ENCODE peak calls at places on chromosomes 6 and 20, in four cellular contexts. One of them, this sample, is unnamed. For H3K9me3 and H3K27me3, the result is how much of the 10 kb centered on the place peaks cover.

GRCh38 chr20:63312690-63313348 is 19.8 kb downstream of the COL20A1 start:
- DNase-seq in upper lobe of left lung: no peak
- DNase-seq in ovary: no peak
- DNase-seq in left lung: no peak
- DNase-seq in this sample: no peak

GRCh38 chr20:45920795-45921617 is 9.1 kb upstream of the PLTP start:
- DNase-seq in left lung: no peak
- DNase-seq in ovary: no peak
- DNase-seq in upper lobe of left lung: no peak
- DNase-seq in this sample: no peak

GRCh38 chr20:17895641-17896246 is 72.8 kb downstream of the SNX5 start:
- DNase-seq in ovary: peak
- DNase-seq in left lung: peak
- DNase-seq in upper lobe of left lung: peak
- DNase-seq in this sample: no peak

GRCh38 chr20:62426678-62427077 is 661 bp downstream of the RBBP8NL start:
- DNase-seq in left lung: peak
- DNase-seq in ovary: no peak
- DNase-seq in upper lobe of left lung: peak
- DNase-seq in this sample: no peak

GRCh38 chr6:140040391-140040790 is 665.9 kb upstream of the CITED2 start:
- DNase-seq in left lung: no peak
- DNase-seq in ovary: no peak
- DNase-seq in upper lobe of left lung: no peak
- DNase-seq in this sample: no peak

GRCh38 chr6:74741608-74742007 is 464.2 kb downstream of the COL12A1 start:
- DNase-seq in upper lobe of left lung: no peak
- DNase-seq in ovary: no peak
- DNase-seq in left lung: no peak
- DNase-seq in this sample: no peak

GRCh38 chr20:51712501-51713212 is 55.5 kb downstream of the ATP9A start:
- DNase-seq in upper lobe of left lung: no peak
- DNase-seq in ovary: no peak
- DNase-seq in left lung: no peak
- DNase-seq in this sample: no peak

GRCh38 chr20:25297141-25297905 is 49.4 kb downstream of the PYGB start:
- DNase-seq in upper lobe of left lung: no peak
- DNase-seq in ovary: no peak
- DNase-seq in left lung: no peak
- DNase-seq in this sample: no peak

GRCh38 chr6:44800171-44800671 is 412.7 kb downstream of the CDC5L start:
- DNase-seq in ovary: no peak
- DNase-seq in upper lobe of left lung: peak
- DNase-seq in left lung: no peak
- DNase-seq in this sample: no peak

GRCh38 chr6:8944548-8944947 is 509.2 kb upstream of the SLC35B3 start:
- DNase-seq in ovary: no peak
- DNase-seq in upper lobe of left lung: no peak
- DNase-seq in left lung: no peak
- DNase-seq in this sample: no peak

GRCh38 chr20:53901064-53901463 is 169.3 kb downstream of the BCAS1 start:
- DNase-seq in upper lobe of left lung: no peak
- DNase-seq in ovary: no peak
- DNase-seq in left lung: no peak
- DNase-seq in this sample: no peak

GRCh38 chr6:4936681-4937041 is 67.2 kb downstream of the RPP40 start:
- DNase-seq in upper lobe of left lung: no peak
- DNase-seq in ovary: no peak
- DNase-seq in left lung: no peak
- DNase-seq in this sample: no peak

GRCh38 chr6:89966250-89966588 is 72.0 kb downstream of the GJA10 start:
- DNase-seq in upper lobe of left lung: no peak
- DNase-seq in ovary: no peak
- DNase-seq in left lung: no peak
- DNase-seq in this sample: no peak

GRCh38 chr20:8805737-8806442 is 263.0 kb upstream of the PLCB4 start:
- DNase-seq in ovary: no peak
- DNase-seq in upper lobe of left lung: no peak
- DNase-seq in left lung: no peak
- DNase-seq in this sample: no peak

GRCh38 chr6:13327691-13328075 is 654 bp downstream of the TBC1D7 start:
- DNase-seq in upper lobe of left lung: no peak
- DNase-seq in left lung: no peak
- DNase-seq in ovary: no peak
- DNase-seq in this sample: no peak

GRCh38 chr20:34579191-34579661 is 20.7 kb downstream of the MAP1LC3A start:
- DNase-seq in upper lobe of left lung: no peak
- DNase-seq in left lung: no peak
- DNase-seq in ovary: peak
- DNase-seq in this sample: no peak

GRCh38 chr6:139290787-139291294 is 957 bp downstream of the TXLNB start:
- DNase-seq in ovary: peak
- DNase-seq in left lung: no peak
- DNase-seq in upper lobe of left lung: no peak
- DNase-seq in this sample: no peak

GRCh38 chr6:164216368-164216767 is 801.9 kb downstream of the QKI start:
- DNase-seq in ovary: no peak
- DNase-seq in left lung: no peak
- DNase-seq in upper lobe of left lung: no peak
- DNase-seq in this sample: no peak

GRCh38 chr20:20174089-20174835 is 121.9 kb downstream of the CFAP61 start:
- DNase-seq in upper lobe of left lung: no peak
- DNase-seq in ovary: no peak
- DNase-seq in left lung: no peak
- DNase-seq in this sample: no peak

GRCh38 chr6:116385462-116385807 is 14.7 kb downstream of the DSE start:
- DNase-seq in left lung: no peak
- DNase-seq in upper lobe of left lung: no peak
- DNase-seq in ovary: no peak
- DNase-seq in this sample: no peak

GRCh38 chr6:39029156-39030011 is 19.2 kb upstream of the GLP1R start:
- DNase-seq in left lung: no peak
- DNase-seq in ovary: no peak
- DNase-seq in upper lobe of left lung: no peak
- DNase-seq in this sample: no peak

GRCh38 chr6:52779237-52779636 is 16.0 kb upstream of the GSTA2 start:
- DNase-seq in upper lobe of left lung: no peak
- DNase-seq in left lung: no peak
- DNase-seq in ovary: no peak
- DNase-seq in this sample: no peak

GRCh38 chr20:11451793-11452291 is 465.9 kb upstream of the BTBD3 start:
- DNase-seq in left lung: no peak
- DNase-seq in ovary: no peak
- DNase-seq in upper lobe of left lung: no peak
- DNase-seq in this sample: no peak

GRCh38 chr20:5147193-5147592 is 20.4 kb downstream of the CDS2 start:
- DNase-seq in upper lobe of left lung: no peak
- DNase-seq in left lung: no peak
- DNase-seq in ovary: no peak
- DNase-seq in this sample: no peak

GRCh38 chr6:17393335-17394191 is at the start of gene CAP2:
- DNase-seq in ovary: peak
- DNase-seq in left lung: peak
- DNase-seq in upper lobe of left lung: peak
- DNase-seq in this sample: no peak

GRCh38 chr6:64932486-64932885 is 774.5 kb downstream of the EYS start:
- DNase-seq in upper lobe of left lung: no peak
- DNase-seq in left lung: no peak
- DNase-seq in ovary: no peak
- DNase-seq in this sample: no peak

GRCh38 chr6:45572833-45573232 is 195.1 kb upstream of the SUPT3H start:
- DNase-seq in upper lobe of left lung: no peak
- DNase-seq in left lung: no peak
- DNase-seq in ovary: no peak
- DNase-seq in this sample: no peak

GRCh38 chr6:35562060-35562459 is 49.4 kb upstream of the TULP1 start:
- DNase-seq in upper lobe of left lung: peak
- DNase-seq in ovary: no peak
- DNase-seq in left lung: peak
- DNase-seq in this sample: no peak

DNA sequence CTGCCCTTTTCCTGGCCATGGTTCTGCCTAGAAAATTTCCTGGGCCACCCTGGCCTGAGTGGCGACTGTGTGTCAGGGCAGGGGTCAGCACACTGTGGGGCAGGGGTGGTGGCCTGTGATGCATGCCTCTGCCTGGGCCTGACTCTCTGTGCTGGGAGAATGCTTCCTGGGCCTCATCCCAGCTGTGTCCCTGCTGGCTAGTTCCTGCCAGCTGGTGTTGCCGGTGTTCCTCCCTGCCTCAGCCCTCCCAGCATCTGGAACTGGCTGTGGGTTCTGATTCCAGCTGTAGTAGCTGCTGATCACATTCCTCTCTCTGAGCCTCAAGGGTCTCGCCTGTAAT is 101.6 kb downstream of the SYCP2 start:
- DNase-seq in ovary: no peak
- DNase-seq in left lung: no peak
- DNase-seq in upper lobe of left lung: peak
- DNase-seq in this sample: no peak
- H3K9me3 ChIP-seq in ovary: under half
- H3K9me3 ChIP-seq in left lung: under half
- H3K9me3 ChIP-seq in upper lobe of left lung: under half
- H3K9me3 ChIP-seq in this sample: under half

DNA sequence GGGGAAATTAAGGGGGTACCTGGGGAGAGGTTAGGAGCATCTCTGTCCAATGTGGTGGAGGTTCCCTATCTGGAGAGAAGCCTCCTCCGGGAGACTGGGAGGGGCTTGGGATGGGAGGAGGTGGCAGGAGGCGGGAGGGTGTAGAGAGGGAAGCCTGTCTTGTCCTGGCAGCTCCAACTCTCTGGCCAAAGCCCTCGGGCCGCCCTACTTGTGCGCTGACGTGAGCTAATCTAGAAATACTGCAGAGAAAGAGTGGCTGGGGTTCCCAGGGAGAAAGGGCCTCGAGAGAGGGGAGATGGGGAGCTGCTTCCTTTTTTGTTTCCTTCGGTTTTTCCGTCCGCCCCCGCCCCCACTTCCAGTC is 1.6 kb upstream of the SLC32A1 start:
- DNase-seq in left lung: no peak
- DNase-seq in ovary: no peak
- DNase-seq in upper lobe of left lung: no peak
- DNase-seq in this sample: no peak
- H3K27me3 ChIP-seq in left lung: half or more
- H3K27me3 ChIP-seq in ovary: under half
- H3K27me3 ChIP-seq in upper lobe of left lung: under half
- H3K27me3 ChIP-seq in this sample: half or more

DNA sequence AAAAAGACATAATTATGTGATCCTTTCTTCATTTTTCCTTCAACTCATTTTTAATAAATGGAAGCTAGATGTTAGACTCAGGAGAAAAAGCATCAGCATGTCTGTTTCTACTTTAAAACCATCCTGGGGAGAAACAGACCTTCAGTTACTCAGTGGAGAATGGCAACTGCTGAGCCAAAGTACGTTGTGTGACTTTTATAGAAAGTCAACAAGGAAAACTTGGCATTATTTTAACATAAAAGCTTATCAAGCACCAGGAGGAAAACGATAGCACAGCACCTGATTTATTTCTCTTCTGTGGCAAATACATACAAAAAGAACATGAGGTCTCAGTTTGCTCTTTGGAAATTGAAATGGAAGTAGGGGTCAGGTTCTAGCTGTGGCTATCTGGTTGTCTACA is 115.3 kb upstream of the RIPOR2 start:
- DNase-seq in upper lobe of left lung: no peak
- DNase-seq in left lung: no peak
- DNase-seq in ovary: no peak
- DNase-seq in this sample: no peak
- H3K4me3 ChIP-seq in upper lobe of left lung: no peak
- H3K4me3 ChIP-seq in left lung: no peak
- H3K4me3 ChIP-seq in ovary: no peak
- H3K4me3 ChIP-seq in this sample: no peak

DNA sequence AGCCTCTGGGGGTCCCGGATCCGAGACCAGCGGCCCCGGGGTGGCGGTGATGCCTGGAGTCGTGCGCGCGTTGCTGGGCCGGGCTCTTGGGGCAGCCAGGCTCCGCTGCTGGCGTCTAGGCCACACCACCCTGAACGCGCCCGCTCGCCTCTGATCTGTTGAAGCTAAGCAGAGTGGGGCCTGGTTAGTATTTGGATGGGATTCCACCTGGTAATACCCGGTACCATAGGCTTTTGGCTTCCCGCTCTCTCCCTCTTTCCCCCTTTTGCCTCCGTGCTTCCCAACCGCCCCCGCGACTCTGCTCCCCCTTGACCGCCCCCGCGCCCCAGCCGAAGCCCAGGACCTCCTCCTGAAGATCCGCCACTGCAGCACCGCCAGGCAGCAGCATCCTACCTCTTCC is 1383.5 kb upstream of the DEFB115 start:
- DNase-seq in upper lobe of left lung: peak
- DNase-seq in ovary: no peak
- DNase-seq in left lung: peak
- DNase-seq in this sample: no peak
- H3K9me3 ChIP-seq in upper lobe of left lung: half or more
- H3K9me3 ChIP-seq in ovary: under half
- H3K9me3 ChIP-seq in left lung: under half
- H3K9me3 ChIP-seq in this sample: under half

GRCh38 chr20:2305479-2305878 is 9.7 kb downstream of the TGM3 start:
- DNase-seq in left lung: no peak
- DNase-seq in upper lobe of left lung: no peak
- DNase-seq in ovary: no peak
- DNase-seq in this sample: no peak
- H3K27me3 ChIP-seq in left lung: under half
- H3K27me3 ChIP-seq in upper lobe of left lung: under half
- H3K27me3 ChIP-seq in ovary: under half
- H3K27me3 ChIP-seq in this sample: under half